ENCODE peak calls at places on chromosomes 13 and 19, in four cellular contexts. V, E, A and C are unnamed samples. For H3K27me3, the result is how much of the 10 kb centered on the place peaks cover.

GRCh38 chr13:42110410-42111155 is 62.1 kb downstream of the DGKH start:
- DNase-seq in V (peak), E (peak), A (peak), C (peak)

GRCh38 chr13:38264363-38265134 is 85.1 kb upstream of the UFM1 start:
- DNase-seq in V (no peak), E (no peak), A (no peak), C (no peak)

GRCh38 chr19:51571599-51571998 is 516 bp downstream of the ZNF175 start:
- DNase-seq in V (peak), E (peak), A (no peak), C (peak)

GRCh38 chr19:1051791-1052190 is 11.9 kb downstream of the ABCA7 start:
- DNase-seq in V (no peak), E (no peak), A (no peak), C (no peak)

GRCh38 chr19:6362351-6362801 is 1.0 kb downstream of the CLPP start:
- DNase-seq in V (no peak), E (no peak), A (no peak), C (peak)

GRCh38 chr19:46271488-46272197 is 25.2 kb upstream of the HIF3A start:
- DNase-seq in V (peak), E (peak), A (no peak), C (peak)

GRCh38 chr19:19480688-19481087 is 34.7 kb downstream of the TSSK6 start:
- DNase-seq in V (no peak), E (no peak), A (no peak), C (no peak)

GRCh38 chr19:2841858-2842574 is 741 bp downstream of the ZNF555 start:
- DNase-seq in V (no peak), E (no peak), A (no peak), C (peak)

GRCh38 chr13:23901365-23901764 is 4.1 kb upstream of the C1QTNF9B start:
- DNase-seq in V (no peak), E (peak), A (no peak), C (peak)

DNA sequence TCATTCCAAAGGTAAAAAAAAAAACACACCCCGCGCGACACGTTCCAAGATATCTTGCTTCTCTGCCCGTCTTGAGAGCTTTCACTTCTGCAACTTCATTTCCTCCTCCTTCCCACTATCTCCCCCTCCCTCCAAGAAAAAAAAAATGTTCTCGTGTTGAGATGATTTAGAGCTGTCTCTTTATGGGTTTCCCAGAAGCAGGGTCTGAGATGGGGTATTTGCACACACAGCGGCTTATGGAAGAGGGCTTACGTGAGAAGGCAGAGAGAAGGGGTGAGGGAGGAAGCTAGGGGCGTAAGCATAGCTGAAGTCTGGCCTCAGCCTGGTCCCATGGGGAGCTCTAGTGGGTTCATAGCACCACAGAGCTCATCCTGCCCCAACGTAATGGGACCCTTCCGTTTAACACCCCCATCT is 31.3 kb upstream of the USE1 start:
- DNase-seq in V (no peak), E (no peak), A (no peak), C (no peak)
- H3K27ac ChIP-seq in V (no peak), E (no peak), A (no peak), C (no peak)

GRCh38 chr19:47421244-47421786 is 2.0 kb upstream of the MEIS3 start:
- DNase-seq in V (no peak), E (no peak), A (no peak), C (no peak)
- H3K27me3 ChIP-seq in V (under half), E (under half), A (under half), C (under half)

DNA sequence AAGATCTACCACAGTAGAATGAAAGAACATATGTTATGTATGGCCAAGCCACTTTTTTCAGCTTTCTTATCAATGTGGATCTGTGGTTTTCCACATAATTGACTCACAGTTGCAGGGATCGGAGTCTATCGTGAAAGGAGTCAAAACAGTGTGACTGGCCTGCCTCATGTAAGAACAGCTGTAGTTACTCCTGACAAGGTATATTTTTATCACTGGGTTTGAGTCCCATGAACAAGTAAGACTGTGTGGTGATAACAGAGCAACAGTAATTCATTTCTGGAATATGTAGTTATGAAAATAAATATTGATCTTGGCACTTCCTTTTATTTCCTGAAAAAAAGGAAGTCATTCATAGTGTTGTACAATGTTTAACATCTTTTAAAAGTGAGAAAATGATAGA is 416.6 kb downstream of the KLF12 start:
- DNase-seq in V (no peak), E (peak), A (no peak), C (peak)
- H3K27ac ChIP-seq in V (no peak), E (no peak), A (no peak), C (no peak)

GRCh38 chr19:41714598-41714997 is 6.2 kb downstream of the CEACAM5 start:
- DNase-seq in V (no peak), E (no peak), A (no peak), C (no peak)
- H3K27me3 ChIP-seq in V (under half), E (under half), A (under half), C (under half)